ENCODE peak calls at places on chromosomes 6 and 20, in nine cellular contexts. P is sigmoid colon, S is suprapubic skin, T is tibial nerve, E is upper lobe of left lung, J is H1, G is stomach, L is ovary, X is A549. R is an unnamed sample.
A peak's percentile ranks its signal among the peaks of the same experiment; 100 is the strongest.

GRCh38 chr20:35607003-35607735 is 8.5 kb upstream of the SPAG4 start:
- DNase-seq in P (no peak), S (no peak), T (no peak), E (no peak), J (no peak), G (peak; percentile 70), L (no peak), X (no peak), R (no peak)

GRCh38 chr6:33815854-33816253 is 12.1 kb upstream of the MLN start:
- DNase-seq in P (no peak), S (no peak), T (no peak), E (no peak), J (no peak), G (no peak), L (no peak), X (no peak), R (no peak)

GRCh38 chr20:47489448-47489872 is 12.2 kb upstream of the NCOA3 start:
- DNase-seq in P (peak; percentile 73), S (no peak), T (no peak), E (no peak), J (no peak), G (no peak), L (no peak), X (no peak), R (no peak)

GRCh38 chr6:42278131-42278853 is 60.6 kb upstream of the MRPS10 start:
- DNase-seq in P (no peak), S (no peak), T (no peak), E (no peak), J (no peak), G (no peak), L (no peak), X (no peak), R (no peak)

GRCh38 chr6:167968091-167968490 is 29.4 kb upstream of the KIF25 start:
- DNase-seq in P (no peak), S (no peak), T (no peak), E (no peak), J (peak; percentile 85), G (no peak), L (no peak), X (peak; percentile 32), R (no peak)

GRCh38 chr6:29632789-29633531 is at the start of gene GABBR1:
- DNase-seq in P (peak; percentile 96), S (peak; percentile 94), T (peak; percentile 77), E (peak; percentile 94), J (peak; percentile 91), G (peak; percentile 85), L (peak; percentile 90), X (peak; percentile 74), R (peak; percentile 97)

GRCh38 chr6:160041608-160042007 is 72.7 kb downstream of the IGF2R start:
- DNase-seq in P (no peak), S (no peak), T (peak; percentile 45), E (no peak), J (no peak), G (peak; percentile 83), L (peak; percentile 59), X (no peak), R (no peak)

GRCh38 chr6:1997702-1998101 is 247.7 kb downstream of the GMDS start:
- DNase-seq in P (no peak), S (no peak), T (no peak), E (no peak), J (no peak), G (no peak), L (no peak), X (no peak), R (no peak)

GRCh38 chr20:56299362-56299761 is 50.8 kb downstream of the MC3R start:
- DNase-seq in P (no peak), S (no peak), T (no peak), E (no peak), J (no peak), G (no peak), L (no peak), X (peak; percentile 25), R (no peak)

GRCh38 chr6:38846361-38846760 is 131.2 kb downstream of the DNAH8 start:
- DNase-seq in P (no peak), S (no peak), T (no peak), E (no peak), J (no peak), G (no peak), L (no peak), X (no peak), R (no peak)

GRCh38 chr20:48716086-48716485 is 111.7 kb downstream of the PREX1 start:
- DNase-seq in P (no peak), S (no peak), T (no peak), E (no peak), J (no peak), G (no peak), L (no peak), X (no peak), R (no peak)

GRCh38 chr6:37632291-37632690 is 65.4 kb downstream of the MDGA1 start:
- DNase-seq in P (no peak), S (no peak), T (no peak), E (no peak), J (no peak), G (no peak), L (no peak), X (no peak), R (no peak)

GRCh38 chr20:63777614-63778013 is 38.0 kb downstream of the SLC2A4RG start:
- DNase-seq in P (no peak), S (no peak), T (no peak), E (no peak), J (no peak), G (no peak), L (peak; percentile 21), X (no peak), R (no peak)

GRCh38 chr20:50546729-50547314 is 36.6 kb downstream of the PTPN1 start:
- DNase-seq in P (no peak), S (no peak), T (no peak), E (no peak), J (no peak), G (no peak), L (no peak), X (no peak), R (no peak)

GRCh38 chr6:167559675-167560479 is 235.0 kb downstream of the TTLL2 start:
- DNase-seq in P (peak; percentile 64), S (peak; percentile 61), T (no peak), E (no peak), J (peak; percentile 29), G (peak; percentile 61), L (no peak), X (peak; percentile 27), R (peak; percentile 60)

GRCh38 chr20:58717278-58718091 is 24.9 kb downstream of the NPEPL1 start:
- DNase-seq in P (peak; percentile 58), S (peak; percentile 48), T (no peak), E (no peak), J (peak; percentile 46), G (peak; percentile 24), L (peak; percentile 17), X (no peak), R (peak; percentile 78)

GRCh38 chr20:59749293-59749680 is 144.9 kb downstream of the PHACTR3 start:
- DNase-seq in P (no peak), S (no peak), T (no peak), E (no peak), J (no peak), G (no peak), L (no peak), X (no peak), R (no peak)
- H3K4me3 ChIP-seq in P (no peak overlapping the region), S (no peak overlapping the region), T (no peak overlapping the region), E (no peak overlapping the region), J (no peak overlapping the region), G (no peak overlapping the region), L (no peak overlapping the region), X (no peak overlapping the region), R (no peak overlapping the region)

DNA sequence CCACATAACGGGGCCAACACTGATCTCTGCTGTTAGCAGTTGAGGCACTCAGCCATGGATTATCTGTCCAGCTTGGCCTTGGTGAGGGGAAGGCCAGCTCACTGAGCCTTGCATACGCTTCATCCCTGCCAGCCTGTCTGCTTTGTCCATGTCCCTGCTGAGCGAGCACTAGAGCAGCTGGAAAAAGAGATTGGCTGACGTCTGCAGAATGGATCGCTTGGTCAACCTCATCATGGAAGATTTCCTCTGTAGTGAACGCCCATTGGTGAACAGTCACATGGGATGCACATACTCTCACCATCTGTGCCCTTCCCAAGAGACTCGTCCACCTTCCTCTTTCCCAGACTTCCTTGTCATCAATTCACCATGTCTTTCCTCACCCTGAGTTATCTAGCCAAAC is 26.9 kb downstream of the MUC22 start:
- DNase-seq in P (no peak), S (no peak), T (no peak), E (no peak), J (no peak), G (no peak), L (no peak), X (no peak), R (no peak)
- TF ChIP-seq CTCF in P (no peak), S (no peak), T (no peak), E (no peak), J (no peak), G (no peak), L (no peak), X (no peak), R (no peak)

GRCh38 chr20:5654557-5654956 is 95.6 kb upstream of the SHLD1 start:
- DNase-seq in P (no peak), S (no peak), T (no peak), E (no peak), J (no peak), G (no peak), L (no peak), X (peak; percentile 99), R (no peak)
- TF ChIP-seq EP300 in P (no peak), S (no peak), T (no peak), E (peak; percentile 8), J (no peak), G (no peak), L (no peak), X (peak; percentile 99), R (no peak)

DNA sequence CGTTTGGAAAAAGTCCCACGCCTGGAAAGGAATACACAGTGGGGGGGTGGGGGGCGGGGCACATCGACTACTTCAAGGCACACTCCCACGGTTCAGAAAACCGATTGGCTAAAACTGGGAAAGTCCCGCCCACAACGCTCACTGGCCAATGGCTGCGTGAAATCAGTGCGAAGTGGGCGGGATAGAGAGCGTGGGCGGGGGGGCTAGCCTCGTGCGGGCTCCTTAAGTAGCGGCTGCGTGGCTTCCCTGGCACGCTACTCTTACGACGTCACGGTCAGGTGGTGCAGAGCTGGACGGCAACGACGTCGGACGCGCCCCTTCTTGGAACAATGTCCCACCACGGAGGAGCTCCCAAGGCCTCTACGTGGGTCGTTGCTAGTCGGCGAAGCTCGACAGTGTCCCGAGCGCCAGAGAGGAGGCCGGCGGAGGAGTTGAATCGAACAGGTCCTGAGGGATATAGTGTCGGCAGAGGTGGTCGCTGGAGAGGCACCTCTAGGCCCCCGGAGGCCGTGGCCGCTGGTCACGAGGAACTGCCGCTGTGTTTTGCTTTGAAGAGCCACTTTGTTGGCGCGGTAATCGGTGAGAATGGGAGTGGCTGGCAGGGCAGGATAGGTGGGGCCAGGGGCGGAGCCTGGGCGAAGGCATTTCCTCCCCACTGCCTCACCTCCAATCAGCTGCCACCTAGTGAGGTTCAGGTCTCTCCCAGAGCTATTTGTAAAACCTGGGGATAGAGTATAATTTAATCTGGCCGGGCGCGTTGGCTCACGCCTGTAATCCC is at the start of gene DDX43:
- DNase-seq in P (peak; percentile 80), S (peak; percentile 66), T (peak; percentile 25), E (peak; percentile 81), J (peak; percentile 51), G (no peak), L (peak; percentile 67), X (no peak), R (no peak)
- H3K4me3 ChIP-seq in P (no peak within 1 kb of the TSS), S (peak within 1 kb of the TSS; percentile 31), T (peak within 1 kb of the TSS; percentile 4), E (peak within 1 kb of the TSS; percentile 41), J (no peak within 1 kb of the TSS), G (peak within 1 kb of the TSS; percentile 32), L (no peak within 1 kb of the TSS), X (no peak within 1 kb of the TSS), R (peak within 1 kb of the TSS; percentile 40)

GRCh38 chr6:46704562-46704961 is 16.9 kb downstream of the TDRD6 start:
- DNase-seq in P (no peak), S (no peak), T (no peak), E (no peak), J (no peak), G (no peak), L (no peak), X (peak; percentile 37), R (no peak)
- TF ChIP-seq CTCF in P (no peak), S (no peak), T (peak; percentile 20), E (no peak), J (peak; percentile 5), G (no peak), L (no peak), X (no peak), R (no peak)

R was measured in esophagus muscularis mucosa.